ENCODE peak calls at places on chromosomes 6 and 20, in ten cellular contexts. V, Z, J, B, S, T, O, G, X and H are unnamed samples.

GRCh38 chr20:61749406-61750075 is 316.1 kb downstream of the TAF4 start:
- DNase-seq in O (no peak), Z (no peak), S (no peak), B (no peak), X (no peak), T (no peak), G (no peak), V (no peak), J (no peak), H (no peak)

GRCh38 chr6:168232528-168232927 is 87.0 kb downstream of the DACT2 start:
- DNase-seq in T (no peak), S (no peak), B (no peak), V (no peak), X (no peak), J (no peak), G (no peak), O (no peak), Z (no peak), H (no peak)

GRCh38 chr6:127342296-127342945 is 988 bp downstream of the ECHDC1 start:
- DNase-seq in S (no peak), O (no peak), G (peak), J (no peak), X (no peak), T (peak), V (no peak), Z (peak), B (no peak), H (no peak)

GRCh38 chr20:36109251-36109947 is 45.1 kb upstream of the EPB41L1 start:
- DNase-seq in Z (no peak), T (no peak), X (no peak), G (peak), O (no peak), V (no peak), S (no peak), J (no peak), B (no peak), H (no peak)

GRCh38 chr6:14375940-14376339 is 258.4 kb downstream of the CD83 start:
- DNase-seq in J (no peak), B (no peak), S (no peak), V (no peak), G (no peak), Z (no peak), O (no peak), X (no peak), T (peak), H (no peak)

GRCh38 chr20:41956316-41957050 is 338.3 kb upstream of the CHD6 start:
- DNase-seq in J (peak), V (no peak), Z (peak), S (no peak), O (no peak), B (no peak), G (peak), T (peak), X (peak), H (peak)

GRCh38 chr6:142313284-142313683 is 11.5 kb downstream of the ADGRG6 start:
- DNase-seq in T (peak), B (no peak), G (peak), Z (no peak), S (no peak), J (no peak), O (peak), V (no peak), X (no peak), H (no peak)

GRCh38 chr20:59195316-59195993 is 31.8 kb downstream of the ZNF831 start:
- DNase-seq in B (no peak), V (no peak), X (peak), J (no peak), O (no peak), S (no peak), T (no peak), Z (no peak), G (no peak), H (no peak)

GRCh38 chr20:51529027-51529749 is 13.3 kb downstream of the NFATC2 start:
- DNase-seq in X (no peak), Z (no peak), V (no peak), J (peak), T (no peak), B (no peak), S (no peak), O (no peak), G (peak), H (no peak)

GRCh38 chr20:54113553-54113952 is 43.2 kb upstream of the BCAS1 start:
- DNase-seq in V (no peak), B (no peak), T (no peak), G (no peak), J (no peak), S (no peak), X (no peak), Z (no peak), O (no peak), H (no peak)

GRCh38 chr6:108774555-108774954 is 73.7 kb upstream of the ARMC2 start:
- DNase-seq in J (no peak), Z (no peak), S (no peak), O (no peak), G (no peak), V (no peak), B (no peak), X (no peak), T (no peak), H (no peak)

GRCh38 chr20:31475472-31476312 is 604 bp downstream of the REM1 start:
- DNase-seq in X (no peak), B (no peak), V (no peak), G (no peak), J (no peak), S (no peak), O (no peak), Z (no peak), T (no peak), H (peak)

GRCh38 chr6:2396856-2397640 is 151.6 kb upstream of the GMDS start:
- DNase-seq in T (peak), S (no peak), Z (no peak), G (peak), X (peak), B (no peak), O (peak), V (no peak), J (no peak), H (no peak)

GRCh38 chr6:40877362-40877761 is 161.7 kb downstream of the UNC5CL start:
- DNase-seq in X (no peak), O (peak), T (peak), G (peak), B (no peak), J (no peak), S (no peak), Z (no peak), V (no peak), H (no peak)